ENCODE peak calls at places on chromosome 2, in six cellular contexts. B, N, E, W, H and M are unnamed samples.

GRCh38 chr2:205556841-205557539 is 125.3 kb upstream of the NRP2 start:
- DNase-seq in B (no peak), N (no peak), E (no peak), W (no peak), H (no peak), M (no peak)

GRCh38 chr2:30412392-30413321 is 34.4 kb upstream of the LCLAT1 start:
- DNase-seq in B (no peak), N (no peak), E (peak), W (no peak), H (no peak), M (no peak)

GRCh38 chr2:6977786-6978185 is 60.6 kb downstream of the RNF144A start:
- DNase-seq in B (no peak), N (no peak), E (no peak), W (no peak), H (no peak), M (no peak)

GRCh38 chr2:181657379-181657778 is 474 bp upstream of the CERKL start:
- DNase-seq in B (no peak), N (no peak), E (no peak), W (no peak), H (no peak), M (no peak)

GRCh38 chr2:44672431-44672830 is 269.1 kb upstream of the SIX3 start:
- DNase-seq in B (no peak), N (no peak), E (no peak), W (no peak), H (no peak), M (no peak)

GRCh38 chr2:172358784-172359556 is 68.4 kb upstream of the ITGA6 start:
- DNase-seq in B (no peak), N (no peak), E (no peak), W (no peak), H (no peak), M (no peak)

GRCh38 chr2:60483400-60483799 is 70.1 kb downstream of the BCL11A start:
- DNase-seq in B (peak), N (no peak), E (no peak), W (no peak), H (peak), M (no peak)

GRCh38 chr2:215619989-215620388 is 184.1 kb upstream of the FN1 start:
- DNase-seq in B (no peak), N (no peak), E (peak), W (no peak), H (no peak), M (no peak)

GRCh38 chr2:17208511-17208910 is 309.7 kb downstream of the RAD51AP2 start:
- DNase-seq in B (peak), N (no peak), E (no peak), W (no peak), H (peak), M (no peak)

GRCh38 chr2:105691942-105692341 is 52.8 kb upstream of the NCK2 start:
- DNase-seq in B (no peak), N (peak), E (no peak), W (no peak), H (no peak), M (no peak)

GRCh38 chr2:71126957-71127356 is 3.1 kb downstream of the MCEE start:
- DNase-seq in B (no peak), N (no peak), E (no peak), W (no peak), H (no peak), M (no peak)

GRCh38 chr2:122670932-122671331 is 915.5 kb downstream of the TSN start:
- DNase-seq in B (no peak), N (no peak), E (no peak), W (no peak), H (no peak), M (no peak)

GRCh38 chr2:238847841-238848565 is at the start of gene TWIST2:
- DNase-seq in B (peak), N (peak), E (peak), W (no peak), H (peak), M (no peak)

GRCh38 chr2:200756618-200757321 is 54.9 kb upstream of the BZW1 start:
- DNase-seq in B (peak), N (peak), E (peak), W (no peak), H (peak), M (no peak)

GRCh38 chr2:29702276-29702675 is 219.1 kb downstream of the ALK start:
- DNase-seq in B (no peak), N (no peak), E (no peak), W (no peak), H (no peak), M (no peak)

GRCh38 chr2:228699400-228699799 is 517.9 kb upstream of the SPHKAP start:
- DNase-seq in B (no peak), N (no peak), E (no peak), W (no peak), H (peak), M (no peak)

GRCh38 chr2:20577495-20578235 is 73.2 kb downstream of the HS1BP3 start:
- DNase-seq in B (no peak), N (peak), E (no peak), W (no peak), H (peak), M (no peak)

GRCh38 chr2:217835931-217836881 is 166.6 kb downstream of the TNS1 start:
- DNase-seq in B (peak), N (no peak), E (no peak), W (no peak), H (peak), M (no peak)

GRCh38 chr2:198657520-198658121 is 800.1 kb downstream of the SATB2 start:
- DNase-seq in B (peak), N (no peak), E (peak), W (no peak), H (peak), M (no peak)
- TF ChIP-seq CTCF in B (peak), N (peak), E (no peak), W (peak), H (peak), M (peak)

GRCh38 chr2:235094457-235094856 is 142.6 kb downstream of the SH3BP4 start:
- DNase-seq in B (no peak), N (no peak), E (no peak), W (no peak), H (no peak), M (no peak)

GRCh38 chr2:235091421-235091820 is 139.6 kb downstream of the SH3BP4 start:
- DNase-seq in B (no peak), N (no peak), E (no peak), W (no peak), H (no peak), M (no peak)

GRCh38 chr2:235092433-235092832 is 140.6 kb downstream of the SH3BP4 start:
- DNase-seq in B (no peak), N (no peak), E (no peak), W (no peak), H (no peak), M (no peak)

GRCh38 chr2:235092854-235093253 is 141.0 kb downstream of the SH3BP4 start:
- DNase-seq in B (no peak), N (no peak), E (no peak), W (no peak), H (no peak), M (no peak)

DNA sequence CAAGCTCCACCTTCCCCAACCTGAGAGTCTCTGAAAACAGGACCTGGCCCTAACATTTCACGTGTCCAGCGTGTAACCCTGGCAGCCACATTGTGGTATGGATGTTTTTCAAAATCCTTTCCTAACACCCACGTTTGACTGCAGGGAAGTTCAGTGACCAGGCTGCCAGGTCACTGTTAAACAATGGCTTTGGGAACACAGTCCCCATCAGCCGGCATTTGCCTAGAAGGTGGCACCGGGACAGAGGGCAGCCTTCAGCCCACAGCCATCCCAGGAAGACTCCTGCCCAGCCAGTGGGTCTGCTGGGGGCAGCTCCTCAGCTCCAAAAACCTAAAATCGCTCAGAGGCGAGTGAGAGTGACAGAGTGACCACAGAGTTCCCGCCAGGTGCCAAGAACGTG is 140.2 kb downstream of the SH3BP4 start:
- DNase-seq in B (no peak), N (no peak), E (no peak), W (no peak), H (no peak), M (no peak)
- TF ChIP-seq CTCF in B (no peak), N (no peak), E (no peak), W (no peak), H (no peak), M (no peak)

DNA sequence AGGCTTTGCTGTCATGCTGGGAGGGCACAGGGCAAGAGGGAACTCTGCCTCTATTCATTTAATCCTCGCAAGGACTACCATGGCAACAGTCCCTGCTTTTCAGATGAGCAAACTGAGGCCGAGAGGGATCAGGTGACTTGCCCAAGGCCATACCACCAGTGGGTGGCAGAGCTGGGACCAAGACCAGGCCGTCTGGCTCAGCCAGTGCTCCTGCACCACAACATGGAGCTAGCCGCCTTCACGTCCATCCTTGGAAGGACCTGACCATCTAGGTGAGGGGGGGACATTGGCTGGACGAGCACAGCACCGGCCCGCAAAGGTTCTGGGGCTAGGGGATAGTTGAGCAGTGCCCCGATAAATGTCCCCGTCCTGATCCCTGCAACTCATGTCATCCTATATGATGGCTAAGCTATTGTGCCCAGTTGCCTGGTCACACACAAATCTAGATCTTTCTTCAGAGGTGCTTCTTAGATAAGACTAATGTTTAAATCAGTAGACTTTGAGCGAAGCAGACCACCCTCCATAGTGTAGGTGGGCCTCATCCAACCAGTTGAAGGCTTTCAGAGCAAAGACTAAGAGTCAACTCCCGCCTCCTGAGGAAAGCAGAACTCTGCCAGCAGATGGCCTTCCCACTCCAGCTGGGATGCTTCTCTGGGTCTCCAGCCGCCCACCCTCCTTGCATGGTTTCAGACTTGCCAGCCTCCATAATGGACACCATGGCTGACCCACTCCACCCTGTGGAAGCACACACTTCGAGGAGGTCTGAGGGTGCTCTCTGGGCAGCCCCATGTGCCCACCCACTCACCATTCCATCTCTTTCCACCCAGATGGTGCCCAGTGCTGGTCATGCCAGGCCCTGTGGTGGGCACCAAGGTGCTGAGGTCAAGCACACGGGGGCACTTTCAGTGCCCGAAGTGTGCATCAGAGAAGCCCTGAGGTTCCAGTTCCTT is 214.8 kb upstream of the RAB6C start:
- DNase-seq in B (no peak), N (no peak), E (no peak), W (no peak), H (no peak), M (no peak)
- TF ChIP-seq CTCF in B (no peak), N (no peak), E (no peak), W (no peak), H (no peak), M (no peak)

GRCh38 chr2:132416996-132417395 is 391 bp downstream of the GPR39 start:
- DNase-seq in B (no peak), N (no peak), E (peak), W (no peak), H (no peak), M (no peak)

GRCh38 chr2:132412021-132412420 is 4.6 kb upstream of the GPR39 start:
- DNase-seq in B (no peak), N (no peak), E (no peak), W (no peak), H (no peak), M (no peak)

GRCh38 chr2:132417430-132418035 is 928 bp downstream of the GPR39 start:
- DNase-seq in B (no peak), N (no peak), E (peak), W (no peak), H (no peak), M (no peak)

GRCh38 chr2:132416080-132416911 is at the start of gene GPR39:
- DNase-seq in B (peak), N (peak), E (peak), W (peak), H (peak), M (no peak)

GRCh38 chr2:132415256-132416079 is 1.1 kb upstream of the GPR39 start:
- DNase-seq in B (no peak), N (no peak), E (peak), W (no peak), H (peak), M (no peak)
- TF ChIP-seq CTCF in B (no peak), N (peak), E (no peak), W (no peak), H (no peak), M (no peak)